ENCODE peak calls at places on chromosomes 13 and 19, in eight cellular contexts. T is GM23338; S is fibroblast of lung; K is effector memory CD4-positive, alpha-beta T cell; A is body of pancreas; B is uterus; I is AG04450; Q is cardiac muscle cell. W is an unnamed sample.

GRCh38 chr13:103638706-103639105 is 572.5 kb upstream of the SLC10A2 start:
- DNase-seq in T (no peak), S (no peak), K (no peak), A (no peak), B (no peak), I (no peak), Q (no peak), W (no peak)

GRCh38 chr19:3270908-3271307 is 46.4 kb downstream of the CELF5 start:
- DNase-seq in T (peak; percentile 96), S (peak; percentile 42), K (no peak), A (no peak), B (no peak), I (no peak), Q (peak; percentile 23), W (no peak)

GRCh38 chr13:77544365-77544764 is 8.9 kb downstream of the SCEL start:
- DNase-seq in T (no peak), S (peak; percentile 70), K (no peak), A (peak; percentile 45), B (peak; percentile 51), I (no peak), Q (peak; percentile 14), W (peak; percentile 79)

GRCh38 chr19:45344621-45345505 is 4.3 kb downstream of the KLC3 start:
- DNase-seq in T (no peak), S (no peak), K (no peak), A (no peak), B (no peak), I (no peak), Q (no peak), W (no peak)

GRCh38 chr13:103573446-103573845 is 507.2 kb upstream of the SLC10A2 start:
- DNase-seq in T (peak; percentile 38), S (no peak), K (no peak), A (no peak), B (no peak), I (no peak), Q (no peak), W (no peak)

GRCh38 chr19:35513231-35513974 is at the start of gene DMKN:
- DNase-seq in T (peak; percentile 61), S (peak; percentile 11), K (no peak), A (no peak), B (no peak), I (no peak), Q (no peak), W (no peak)

GRCh38 chr19:32318884-32319520 is 26.4 kb upstream of the ZNF507 start:
- DNase-seq in T (peak; percentile 83), S (no peak), K (no peak), A (no peak), B (no peak), I (no peak), Q (peak; percentile 42), W (no peak)

GRCh38 chr19:16726916-16727315 is 7.3 kb downstream of the NWD1 start:
- DNase-seq in T (no peak), S (no peak), K (no peak), A (no peak), B (no peak), I (no peak), Q (no peak), W (no peak)

GRCh38 chr13:109874444-109874920 is 88.1 kb upstream of the IRS2 start:
- DNase-seq in T (no peak), S (no peak), K (no peak), A (no peak), B (no peak), I (no peak), Q (no peak), W (no peak)

GRCh38 chr19:35725216-35725861 is 7.5 kb downstream of the KMT2B start:
- DNase-seq in T (no peak), S (no peak), K (no peak), A (no peak), B (no peak), I (no peak), Q (no peak), W (no peak)

GRCh38 chr19:1469200-1469935 is 9.6 kb downstream of the C19orf25 start:
- DNase-seq in T (no peak), S (no peak), K (no peak), A (no peak), B (no peak), I (no peak), Q (peak; percentile 30), W (no peak)

GRCh38 chr13:62633448-62633847 is 1217.8 kb upstream of the PCDH20 start:
- DNase-seq in T (no peak), S (no peak), K (no peak), A (no peak), B (no peak), I (no peak), Q (no peak), W (no peak)

GRCh38 chr13:79571147-79571546 is 90.2 kb downstream of the NDFIP2 start:
- DNase-seq in T (no peak), S (no peak), K (no peak), A (no peak), B (no peak), I (no peak), Q (no peak), W (no peak)

GRCh38 chr19:46823049-46823448 is 27.6 kb downstream of the AP2S1 start:
- DNase-seq in T (no peak), S (no peak), K (no peak), A (no peak), B (no peak), I (no peak), Q (no peak), W (no peak)

GRCh38 chr13:114328595-114328994 is 14.3 kb downstream of the CHAMP1 start:
- DNase-seq in T (no peak), S (no peak), K (no peak), A (no peak), B (no peak), I (no peak), Q (no peak), W (no peak)

GRCh38 chr13:98468352-98468751 is 108.6 kb downstream of the STK24 start:
- DNase-seq in T (no peak), S (no peak), K (no peak), A (no peak), B (no peak), I (no peak), Q (peak; percentile 56), W (no peak)

GRCh38 chr13:21058361-21058760 is 3.0 kb downstream of the LATS2 start:
- DNase-seq in T (peak; percentile 52), S (peak; percentile 40), K (no peak), A (no peak), B (no peak), I (no peak), Q (no peak), W (no peak)

GRCh38 chr19:15378529-15379082 is 981 bp downstream of the AKAP8 start:
- DNase-seq in T (peak; percentile 73), S (peak; percentile 40), K (peak; percentile 18), A (peak; percentile 56), B (no peak), I (no peak), Q (peak; percentile 71), W (no peak)

GRCh38 chr19:3304871-3305423 is 61.4 kb upstream of the NFIC start:
- DNase-seq in T (peak; percentile 87), S (peak; percentile 31), K (peak; percentile 64), A (peak; percentile 85), B (peak; percentile 78), I (peak; percentile 32), Q (peak; percentile 85), W (no peak)

GRCh38 chr19:4473708-4474503 is 1.8 kb downstream of the HDGFL2 start:
- DNase-seq in T (peak; percentile 55), S (peak; percentile 10), K (no peak), A (no peak), B (no peak), I (no peak), Q (no peak), W (no peak)
- H3K4me3 ChIP-seq in T (peak overlapping the region; percentile 85), S (peak overlapping the region; percentile 80), K (no peak overlapping the region), A (no peak overlapping the region), B (peak overlapping the region; percentile 68), I (peak overlapping the region; percentile 79), Q (peak overlapping the region; percentile 91), W (peak overlapping the region; percentile 98)

GRCh38 chr19:18204394-18205179 is 745 bp upstream of the RAB3A start:
- DNase-seq in T (peak; percentile 79), S (no peak), K (peak; percentile 21), A (peak; percentile 59), B (peak; percentile 79), I (no peak), Q (peak; percentile 84), W (no peak)

GRCh38 chr19:18208098-18208951 is 4.5 kb upstream of the RAB3A start:
- DNase-seq in T (peak; percentile 80), S (peak; percentile 67), K (peak; percentile 30), A (peak; percentile 44), B (peak; percentile 37), I (peak; percentile 65), Q (no peak), W (no peak)

GRCh38 chr19:18205180-18205915 is 1.5 kb upstream of the RAB3A start:
- DNase-seq in T (peak; percentile 71), S (peak; percentile 74), K (peak; percentile 21), A (peak; percentile 65), B (peak; percentile 85), I (peak; percentile 58), Q (peak; percentile 82), W (peak; percentile 37)

GRCh38 chr19:18203863-18204393 is at the start of gene RAB3A:
- DNase-seq in T (peak; percentile 100), S (peak; percentile 100), K (peak; percentile 100), A (peak; percentile 100), B (peak; percentile 100), I (peak; percentile 100), Q (peak; percentile 100), W (peak; percentile 100)

GRCh38 chr19:18206018-18206417 is 2.2 kb upstream of the RAB3A start:
- DNase-seq in T (peak; percentile 34), S (no peak), K (no peak), A (no peak), B (no peak), I (no peak), Q (no peak), W (no peak)
- H3K4me3 ChIP-seq in T (peak overlapping the region; percentile 78), S (no peak overlapping the region), K (no peak overlapping the region), A (no peak overlapping the region), B (no peak overlapping the region), I (peak overlapping the region; percentile 71), Q (peak overlapping the region; percentile 56), W (peak overlapping the region; percentile 76)

DNA sequence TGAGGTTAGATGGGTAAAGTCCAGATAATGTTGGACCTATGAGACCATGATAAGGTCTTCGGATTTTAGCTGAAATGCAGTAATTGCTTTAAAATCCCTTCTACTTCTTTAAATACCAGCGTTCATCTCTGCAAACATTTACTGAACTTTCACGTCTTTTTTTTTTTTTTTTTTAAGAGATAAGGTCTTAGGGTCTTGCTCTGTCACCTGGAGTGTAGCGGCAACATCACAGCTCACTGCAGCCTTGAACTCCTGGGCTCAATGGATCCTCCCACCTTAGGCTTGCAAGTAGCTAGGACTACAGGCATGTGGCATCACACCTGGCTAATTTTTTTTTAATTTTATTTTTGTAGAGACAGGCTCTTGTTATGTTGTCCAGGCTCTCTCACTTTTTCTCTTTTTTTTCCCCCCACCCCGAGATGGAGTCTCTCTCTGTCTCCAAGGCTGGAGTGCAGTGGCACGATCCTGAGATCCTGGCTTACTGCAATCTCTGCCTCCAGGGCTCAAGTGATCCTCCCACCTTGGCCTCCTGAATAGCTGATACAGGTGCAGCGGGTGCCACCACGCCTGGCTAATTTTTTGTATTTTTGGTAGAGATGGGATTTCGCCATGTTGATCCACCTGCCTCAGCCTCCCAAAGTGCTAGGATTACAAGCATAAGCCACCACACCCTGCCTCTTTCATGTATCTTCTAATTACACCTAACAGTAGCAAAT is 4.2 kb upstream of the WBP4 start:
- DNase-seq in T (no peak), S (no peak), K (no peak), A (no peak), B (no peak), I (no peak), Q (no peak), W (no peak)
- H3K4me3 ChIP-seq in T (no peak overlapping the region), S (no peak overlapping the region), K (no peak overlapping the region), A (no peak overlapping the region), B (no peak overlapping the region), I (no peak overlapping the region), Q (no peak overlapping the region), W (no peak overlapping the region)

GRCh38 chr19:58059681-58060080 is 599 bp downstream of the ZNF135 start:
- DNase-seq in T (peak; percentile 68), S (no peak), K (no peak), A (peak; percentile 12), B (no peak), I (no peak), Q (no peak), W (no peak)
- H3K4me3 ChIP-seq in T (peak overlapping the region; percentile 66), S (peak overlapping the region; percentile 49), K (peak overlapping the region; percentile 44), A (no peak overlapping the region), B (peak overlapping the region; percentile 78), I (peak overlapping the region; percentile 56), Q (peak overlapping the region; percentile 56), W (peak overlapping the region; percentile 53)

W was measured in skeletal muscle cell.